ENCODE peak calls at places on chromosomes 3 and 15, in seven cellular contexts. One of them, this sample, is unnamed.

GRCh38 chr3:60992395-60992794 is 258.9 kb downstream of the FHIT start:
- ATAC-seq in PC-3: no peak
- ATAC-seq in activated T-cell treated with anti-CD3 and anti-CD28 coated beads, Interleukin-2, amount 50 U/mL, for 4 hours: no peak
- ATAC-seq in activated CD8-positive, alpha-beta T cell treated with anti-CD3 and anti-CD28 coated beads, Interleukin-2, amount 10 ng/mL, durations not matched to agents 7 days and 5 days: no peak
- ATAC-seq in CD8-positive, alpha-beta T cell: no peak
- ATAC-seq in RWPE2: no peak
- ATAC-seq in gastroesophageal sphincter: no peak
- ATAC-seq in this sample: peak; percentile 51

GRCh38 chr3:23324745-23325144 is 121.6 kb downstream of the UBE2E2 start:
- ATAC-seq in activated CD8-positive, alpha-beta T cell treated with anti-CD3 and anti-CD28 coated beads, Interleukin-2, amount 10 ng/mL, durations not matched to agents 7 days and 5 days: peak; percentile 19
- ATAC-seq in activated T-cell treated with anti-CD3 and anti-CD28 coated beads, Interleukin-2, amount 50 U/mL, for 4 hours: peak; percentile 38
- ATAC-seq in gastroesophageal sphincter: no peak
- ATAC-seq in CD8-positive, alpha-beta T cell: peak; percentile 56
- ATAC-seq in PC-3: peak; percentile 76
- ATAC-seq in RWPE2: peak; percentile 79
- ATAC-seq in this sample: no peak

GRCh38 chr3:24154751-24155150 is 209.7 kb downstream of the NR1D2 start:
- ATAC-seq in gastroesophageal sphincter: no peak
- ATAC-seq in activated T-cell treated with anti-CD3 and anti-CD28 coated beads, Interleukin-2, amount 50 U/mL, for 4 hours: no peak
- ATAC-seq in activated CD8-positive, alpha-beta T cell treated with anti-CD3 and anti-CD28 coated beads, Interleukin-2, amount 10 ng/mL, durations not matched to agents 7 days and 5 days: no peak
- ATAC-seq in CD8-positive, alpha-beta T cell: no peak
- ATAC-seq in RWPE2: no peak
- ATAC-seq in PC-3: no peak
- ATAC-seq in this sample: no peak

GRCh38 chr3:128603811-128604447 is 46.7 kb downstream of the RPN1 start:
- ATAC-seq in CD8-positive, alpha-beta T cell: no peak
- ATAC-seq in activated T-cell treated with anti-CD3 and anti-CD28 coated beads, Interleukin-2, amount 50 U/mL, for 4 hours: no peak
- ATAC-seq in gastroesophageal sphincter: no peak
- ATAC-seq in PC-3: no peak
- ATAC-seq in RWPE2: no peak
- ATAC-seq in activated CD8-positive, alpha-beta T cell treated with anti-CD3 and anti-CD28 coated beads, Interleukin-2, amount 10 ng/mL, durations not matched to agents 7 days and 5 days: no peak
- ATAC-seq in this sample: no peak

GRCh38 chr3:177109688-177110087 is 87.6 kb downstream of the TBL1XR1 start:
- ATAC-seq in RWPE2: no peak
- ATAC-seq in activated T-cell treated with anti-CD3 and anti-CD28 coated beads, Interleukin-2, amount 50 U/mL, for 4 hours: peak; percentile 55
- ATAC-seq in PC-3: no peak
- ATAC-seq in gastroesophageal sphincter: no peak
- ATAC-seq in CD8-positive, alpha-beta T cell: peak; percentile 95
- ATAC-seq in activated CD8-positive, alpha-beta T cell treated with anti-CD3 and anti-CD28 coated beads, Interleukin-2, amount 10 ng/mL, durations not matched to agents 7 days and 5 days: peak; percentile 73
- ATAC-seq in this sample: no peak

GRCh38 chr3:123343296-123344174 is 105.4 kb downstream of the ADCY5 start:
- ATAC-seq in CD8-positive, alpha-beta T cell: no peak
- ATAC-seq in activated T-cell treated with anti-CD3 and anti-CD28 coated beads, Interleukin-2, amount 50 U/mL, for 4 hours: no peak
- ATAC-seq in activated CD8-positive, alpha-beta T cell treated with anti-CD3 and anti-CD28 coated beads, Interleukin-2, amount 10 ng/mL, durations not matched to agents 7 days and 5 days: no peak
- ATAC-seq in gastroesophageal sphincter: no peak
- ATAC-seq in RWPE2: no peak
- ATAC-seq in PC-3: no peak
- ATAC-seq in this sample: no peak

GRCh38 chr3:128742821-128743594 is 17.0 kb downstream of the RAB7A start:
- ATAC-seq in gastroesophageal sphincter: no peak
- ATAC-seq in activated CD8-positive, alpha-beta T cell treated with anti-CD3 and anti-CD28 coated beads, Interleukin-2, amount 10 ng/mL, durations not matched to agents 7 days and 5 days: no peak
- ATAC-seq in CD8-positive, alpha-beta T cell: no peak
- ATAC-seq in RWPE2: no peak
- ATAC-seq in activated T-cell treated with anti-CD3 and anti-CD28 coated beads, Interleukin-2, amount 50 U/mL, for 4 hours: no peak
- ATAC-seq in PC-3: no peak
- ATAC-seq in this sample: peak; percentile 33

GRCh38 chr3:116920836-116921596 is 211.4 kb downstream of the TUSC7 start:
- ATAC-seq in RWPE2: peak; percentile 75
- ATAC-seq in activated CD8-positive, alpha-beta T cell treated with anti-CD3 and anti-CD28 coated beads, Interleukin-2, amount 10 ng/mL, durations not matched to agents 7 days and 5 days: no peak
- ATAC-seq in CD8-positive, alpha-beta T cell: no peak
- ATAC-seq in PC-3: no peak
- ATAC-seq in gastroesophageal sphincter: no peak
- ATAC-seq in activated T-cell treated with anti-CD3 and anti-CD28 coated beads, Interleukin-2, amount 50 U/mL, for 4 hours: no peak
- ATAC-seq in this sample: no peak

GRCh38 chr15:73786518-73786917 is 33.4 kb upstream of the INSYN1 start:
- ATAC-seq in activated T-cell treated with anti-CD3 and anti-CD28 coated beads, Interleukin-2, amount 50 U/mL, for 4 hours: no peak
- ATAC-seq in activated CD8-positive, alpha-beta T cell treated with anti-CD3 and anti-CD28 coated beads, Interleukin-2, amount 10 ng/mL, durations not matched to agents 7 days and 5 days: no peak
- ATAC-seq in gastroesophageal sphincter: no peak
- ATAC-seq in CD8-positive, alpha-beta T cell: no peak
- ATAC-seq in PC-3: no peak
- ATAC-seq in RWPE2: no peak
- ATAC-seq in this sample: no peak

GRCh38 chr3:66348696-66349095 is 127.9 kb downstream of the SLC25A26 start:
- ATAC-seq in activated T-cell treated with anti-CD3 and anti-CD28 coated beads, Interleukin-2, amount 50 U/mL, for 4 hours: no peak
- ATAC-seq in PC-3: no peak
- ATAC-seq in activated CD8-positive, alpha-beta T cell treated with anti-CD3 and anti-CD28 coated beads, Interleukin-2, amount 10 ng/mL, durations not matched to agents 7 days and 5 days: no peak
- ATAC-seq in CD8-positive, alpha-beta T cell: no peak
- ATAC-seq in gastroesophageal sphincter: no peak
- ATAC-seq in RWPE2: no peak
- ATAC-seq in this sample: no peak

GRCh38 chr15:29674661-29675533 is 147.4 kb downstream of the TJP1 start:
- ATAC-seq in RWPE2: peak; percentile 37
- ATAC-seq in gastroesophageal sphincter: peak; percentile 42
- ATAC-seq in CD8-positive, alpha-beta T cell: no peak
- ATAC-seq in activated T-cell treated with anti-CD3 and anti-CD28 coated beads, Interleukin-2, amount 50 U/mL, for 4 hours: no peak
- ATAC-seq in PC-3: peak; percentile 29
- ATAC-seq in activated CD8-positive, alpha-beta T cell treated with anti-CD3 and anti-CD28 coated beads, Interleukin-2, amount 10 ng/mL, durations not matched to agents 7 days and 5 days: no peak
- ATAC-seq in this sample: no peak

GRCh38 chr3:36318584-36319200 is 61.6 kb upstream of the STAC start:
- ATAC-seq in PC-3: no peak
- ATAC-seq in CD8-positive, alpha-beta T cell: no peak
- ATAC-seq in activated T-cell treated with anti-CD3 and anti-CD28 coated beads, Interleukin-2, amount 50 U/mL, for 4 hours: no peak
- ATAC-seq in gastroesophageal sphincter: peak; percentile 79
- ATAC-seq in RWPE2: no peak
- ATAC-seq in activated CD8-positive, alpha-beta T cell treated with anti-CD3 and anti-CD28 coated beads, Interleukin-2, amount 10 ng/mL, durations not matched to agents 7 days and 5 days: no peak
- ATAC-seq in this sample: no peak

GRCh38 chr15:29883126-29883525 is 60.9 kb upstream of the TJP1 start:
- ATAC-seq in PC-3: no peak
- ATAC-seq in RWPE2: no peak
- ATAC-seq in gastroesophageal sphincter: no peak
- ATAC-seq in activated CD8-positive, alpha-beta T cell treated with anti-CD3 and anti-CD28 coated beads, Interleukin-2, amount 10 ng/mL, durations not matched to agents 7 days and 5 days: no peak
- ATAC-seq in activated T-cell treated with anti-CD3 and anti-CD28 coated beads, Interleukin-2, amount 50 U/mL, for 4 hours: no peak
- ATAC-seq in CD8-positive, alpha-beta T cell: no peak
- ATAC-seq in this sample: no peak

GRCh38 chr3:62758296-62759066 is 116.7 kb downstream of the CADPS start:
- ATAC-seq in activated CD8-positive, alpha-beta T cell treated with anti-CD3 and anti-CD28 coated beads, Interleukin-2, amount 10 ng/mL, durations not matched to agents 7 days and 5 days: no peak
- ATAC-seq in CD8-positive, alpha-beta T cell: no peak
- ATAC-seq in PC-3: no peak
- ATAC-seq in activated T-cell treated with anti-CD3 and anti-CD28 coated beads, Interleukin-2, amount 50 U/mL, for 4 hours: no peak
- ATAC-seq in RWPE2: no peak
- ATAC-seq in gastroesophageal sphincter: no peak
- ATAC-seq in this sample: no peak

GRCh38 chr3:104411760-104412159 is 954.9 kb upstream of the ALCAM start:
- ATAC-seq in PC-3: peak; percentile 50
- ATAC-seq in gastroesophageal sphincter: no peak
- ATAC-seq in CD8-positive, alpha-beta T cell: no peak
- ATAC-seq in activated T-cell treated with anti-CD3 and anti-CD28 coated beads, Interleukin-2, amount 50 U/mL, for 4 hours: no peak
- ATAC-seq in RWPE2: no peak
- ATAC-seq in activated CD8-positive, alpha-beta T cell treated with anti-CD3 and anti-CD28 coated beads, Interleukin-2, amount 10 ng/mL, durations not matched to agents 7 days and 5 days: no peak
- ATAC-seq in this sample: no peak

GRCh38 chr3:169554606-169555005 is 108.9 kb downstream of the MECOM start:
- ATAC-seq in activated CD8-positive, alpha-beta T cell treated with anti-CD3 and anti-CD28 coated beads, Interleukin-2, amount 10 ng/mL, durations not matched to agents 7 days and 5 days: no peak
- ATAC-seq in CD8-positive, alpha-beta T cell: no peak
- ATAC-seq in RWPE2: no peak
- ATAC-seq in PC-3: no peak
- ATAC-seq in gastroesophageal sphincter: no peak
- ATAC-seq in activated T-cell treated with anti-CD3 and anti-CD28 coated beads, Interleukin-2, amount 50 U/mL, for 4 hours: no peak
- ATAC-seq in this sample: no peak

GRCh38 chr3:3191675-3192480 is 12.4 kb upstream of the CRBN start:
- ATAC-seq in RWPE2: no peak
- ATAC-seq in activated CD8-positive, alpha-beta T cell treated with anti-CD3 and anti-CD28 coated beads, Interleukin-2, amount 10 ng/mL, durations not matched to agents 7 days and 5 days: peak; percentile 80
- ATAC-seq in activated T-cell treated with anti-CD3 and anti-CD28 coated beads, Interleukin-2, amount 50 U/mL, for 4 hours: peak; percentile 74
- ATAC-seq in PC-3: no peak
- ATAC-seq in gastroesophageal sphincter: no peak
- ATAC-seq in CD8-positive, alpha-beta T cell: peak; percentile 70
- ATAC-seq in this sample: no peak

This sample was measured in esophagus mucosa.